ENCODE peak calls at places on chromosomes 2 and 18, in eight cellular contexts. E is omental fat pad, Q is AG09309, J is fibroblast of pulmonary artery, F is vagina, V is HepG2, H is HFFc6, U is MCF 10A. K is an unnamed sample.

GRCh38 chr18:24395049-24395780 is 2.4 kb downstream of the OSBPL1A start:
- DNase-seq in E (no peak), Q (no peak), J (no peak), F (no peak), V (no peak), H (no peak), U (peak; percentile 39), K (no peak)

GRCh38 chr2:95270541-95271081 is 3.6 kb upstream of the PROM2 start:
- DNase-seq in E (no peak), Q (no peak), J (no peak), F (no peak), V (no peak), H (no peak), U (no peak), K (no peak)

GRCh38 chr2:122863516-122863915 is 1108.1 kb downstream of the TSN start:
- DNase-seq in E (no peak), Q (no peak), J (no peak), F (no peak), V (no peak), H (no peak), U (no peak), K (no peak)

GRCh38 chr18:8839285-8839684 is 133.9 kb downstream of the MTCL1 start:
- DNase-seq in E (no peak), Q (no peak), J (peak; percentile 56), F (no peak), V (no peak), H (no peak), U (no peak), K (no peak)

GRCh38 chr2:98868548-98869271 is 67.3 kb downstream of the CRACDL start:
- DNase-seq in E (no peak), Q (no peak), J (no peak), F (no peak), V (peak; percentile 80), H (no peak), U (peak; percentile 15), K (no peak)

GRCh38 chr2:71702971-71703898 is 249.9 kb downstream of the DYSF start:
- DNase-seq in E (no peak), Q (no peak), J (no peak), F (no peak), V (no peak), H (no peak), U (no peak), K (no peak)

GRCh38 chr18:77392323-77392722 is 142.7 kb downstream of the GALR1 start:
- DNase-seq in E (no peak), Q (no peak), J (no peak), F (no peak), V (no peak), H (no peak), U (peak; percentile 62), K (no peak)

GRCh38 chr18:53991805-53992204 is 232.7 kb downstream of the MBD2 start:
- DNase-seq in E (no peak), Q (no peak), J (peak; percentile 24), F (no peak), V (no peak), H (no peak), U (peak; percentile 10), K (no peak)

GRCh38 chr2:1052671-1053270 is 102.1 kb downstream of the SNTG2 start:
- DNase-seq in E (no peak), Q (peak; percentile 55), J (peak; percentile 45), F (no peak), V (no peak), H (no peak), U (no peak), K (no peak)

GRCh38 chr2:25566694-25567093 is 106.7 kb downstream of the DTNB start:
- DNase-seq in E (no peak), Q (no peak), J (peak; percentile 64), F (no peak), V (no peak), H (no peak), U (no peak), K (no peak)

GRCh38 chr2:182379235-182379634 is 47.6 kb downstream of the PDE1A start:
- DNase-seq in E (no peak), Q (no peak), J (peak; percentile 84), F (no peak), V (no peak), H (no peak), U (peak; percentile 12), K (no peak)

GRCh38 chr2:62801814-62802524 is 96.5 kb downstream of the EHBP1 start:
- DNase-seq in E (no peak), Q (no peak), J (peak; percentile 14), F (no peak), V (no peak), H (no peak), U (peak; percentile 46), K (no peak)
- TF ChIP-seq CTCF in E (no peak), Q (no peak), J (peak; percentile 24), F (no peak), V (no peak), H (peak; percentile 53), U (peak; percentile 9), K (no peak)

GRCh38 chr2:4763009-4763408 is 929.2 kb upstream of the SOX11 start:
- DNase-seq in E (no peak), Q (no peak), J (no peak), F (no peak), V (no peak), H (no peak), U (peak; percentile 50), K (no peak)
- TF ChIP-seq CTCF in E (no peak), Q (no peak), J (no peak), F (no peak), V (peak; percentile 14), H (no peak), U (peak; percentile 64), K (no peak)

GRCh38 chr2:211617803-211618202 is 920.8 kb downstream of the ERBB4 start:
- DNase-seq in E (no peak), Q (no peak), J (no peak), F (no peak), V (no peak), H (no peak), U (no peak), K (no peak)

GRCh38 chr2:211623096-211623495 is 915.5 kb downstream of the ERBB4 start:
- DNase-seq in E (no peak), Q (no peak), J (no peak), F (no peak), V (no peak), H (no peak), U (no peak), K (no peak)

DNA sequence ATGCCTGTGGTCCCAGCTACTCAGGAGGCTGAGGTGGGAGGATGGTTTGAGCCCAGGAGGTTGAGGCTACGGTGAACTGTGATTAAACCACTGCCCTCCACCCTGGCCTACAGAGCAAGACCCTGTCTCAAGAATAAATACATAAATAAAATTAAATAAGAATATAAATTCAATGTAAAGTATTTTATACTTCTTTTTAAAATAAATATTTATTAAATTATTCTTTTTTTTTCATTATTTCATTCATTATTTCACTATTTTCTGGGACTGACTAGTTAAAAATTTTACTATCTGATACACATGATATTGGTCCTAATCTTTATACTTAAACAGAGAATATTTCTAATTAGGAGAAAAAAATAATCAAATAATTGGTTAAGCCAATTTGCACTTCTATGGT is 917.6 kb downstream of the ERBB4 start:
- DNase-seq in E (no peak), Q (no peak), J (no peak), F (no peak), V (no peak), H (no peak), U (no peak), K (no peak)
- TF ChIP-seq CTCF in E (no peak), Q (no peak), J (no peak), F (no peak), V (no peak), H (no peak), U (no peak), K (no peak)

DNA sequence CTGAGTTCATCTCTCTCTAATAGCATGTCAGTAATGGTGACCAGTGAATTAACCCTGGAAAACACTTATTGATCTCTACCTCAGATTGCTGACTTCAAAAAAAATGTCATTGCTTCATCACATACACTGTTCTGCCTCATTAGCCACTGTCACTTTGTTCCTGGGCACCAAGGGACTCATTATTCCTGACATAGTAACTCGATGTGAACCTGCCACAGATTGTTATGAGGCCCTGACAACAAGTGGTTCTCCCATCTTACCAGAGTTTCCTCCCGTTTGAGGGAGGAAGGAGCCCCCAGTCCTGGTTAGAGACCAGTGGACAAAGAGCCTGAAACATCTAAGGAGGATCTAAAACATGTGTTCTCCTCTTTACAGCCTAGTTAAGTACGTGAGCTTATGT is 403.3 kb upstream of the SMIM21 start:
- DNase-seq in E (no peak), Q (no peak), J (no peak), F (no peak), V (no peak), H (no peak), U (no peak), K (no peak)
- TF ChIP-seq CTCF in E (no peak), Q (no peak), J (no peak), F (no peak), V (no peak), H (no peak), U (no peak), K (no peak)